ENCODE peak calls at places on chromosomes 6 and 20, in five cellular contexts. C is epithelial cell of esophagus; Y is NCI-H526 treated with DMSO at 0.1 percent for 48 hours; Z is right lobe of liver; F is stimulated activated CD8-positive, alpha-beta memory T cell treated with anti-CD3 and anti-CD28 coated beads, Interleukin-7, amount 100 ng/mL, for 48 hours. U is an unnamed sample.

GRCh38 chr6:149929422-149929821 is 6.5 kb upstream of the RAET1G start:
- DNase-seq in C (no peak), Z (no peak), F (no peak), Y (no peak), U (no peak)

GRCh38 chr6:107971181-107971580 is 13.2 kb upstream of the SEC63 start:
- DNase-seq in Y (no peak), F (no peak), Z (no peak), C (no peak), U (no peak)

GRCh38 chr20:56289652-56290051 is 41.1 kb downstream of the MC3R start:
- DNase-seq in Y (no peak), Z (no peak), C (peak; percentile 59), F (no peak), U (no peak)

GRCh38 chr6:12504325-12504966 is 212.1 kb upstream of the PHACTR1 start:
- DNase-seq in F (no peak), Z (no peak), Y (no peak), C (peak; percentile 57), U (no peak)

GRCh38 chr6:29726795-29727194 is 3.6 kb downstream of the HLA-F start:
- DNase-seq in C (no peak), Z (no peak), F (no peak), Y (no peak), U (no peak)

GRCh38 chr6:167949121-167949684 is 48.3 kb upstream of the KIF25 start:
- DNase-seq in Z (no peak), F (no peak), Y (no peak), C (no peak), U (no peak)

GRCh38 chr6:161482517-161482903 is 208.6 kb upstream of the AGPAT4 start:
- DNase-seq in Z (no peak), F (no peak), C (no peak), Y (no peak), U (no peak)

GRCh38 chr6:24666097-24666615 is 543 bp downstream of the TDP2 start:
- DNase-seq in Y (peak; percentile 77), Z (peak; percentile 75), C (peak; percentile 54), F (peak; percentile 4), U (no peak)

GRCh38 chr6:31785475-31785874 is 8.3 kb upstream of the VWA7 start:
- DNase-seq in F (no peak), Y (no peak), Z (peak; percentile 23), C (no peak), U (no peak)

GRCh38 chr6:157981395-157982296 is at the start of gene SYNJ2:
- DNase-seq in Y (peak; percentile 57), C (peak; percentile 86), Z (peak; percentile 92), F (peak; percentile 57), U (peak; percentile 50)

GRCh38 chr6:137867685-137868509 is 838 bp downstream of the TNFAIP3 start:
- DNase-seq in C (peak; percentile 36), F (no peak), Y (no peak), Z (peak; percentile 67), U (no peak)

GRCh38 chr20:36821964-36822437 is 48.4 kb upstream of the DSN1 start:
- DNase-seq in F (no peak), C (peak; percentile 43), Z (no peak), Y (no peak), U (peak; percentile 11)

GRCh38 chr20:34525709-34526416 is 9.6 kb downstream of the DYNLRB1 start:
- DNase-seq in Y (peak; percentile 19), C (peak; percentile 99), Z (no peak), F (no peak), U (peak; percentile 60)

GRCh38 chr6:77502966-77503365 is 39.7 kb upstream of the HTR1B start:
- DNase-seq in Z (no peak), F (no peak), Y (no peak), C (peak; percentile 96), U (no peak)

GRCh38 chr6:82616386-82617028 is 252.9 kb downstream of the TPBG start:
- DNase-seq in C (peak; percentile 7), Y (no peak), Z (no peak), F (no peak), U (no peak)

GRCh38 chr6:24720131-24720603 is 1.2 kb upstream of the C6orf62 start:
- DNase-seq in Y (no peak), C (peak; percentile 67), Z (peak; percentile 73), F (peak; percentile 64), U (no peak)

GRCh38 chr20:24694157-24694726 is 224.8 kb downstream of the SYNDIG1 start:
- DNase-seq in C (no peak), F (no peak), Z (no peak), Y (no peak), U (no peak)

GRCh38 chr6:166365806-166366205 is 16.9 kb downstream of the MPC1 start:
- DNase-seq in C (no peak), Z (no peak), F (no peak), Y (no peak), U (no peak)

GRCh38 chr20:50478162-50479036 is 31.8 kb upstream of the PTPN1 start:
- DNase-seq in Y (peak; percentile 19), F (peak; percentile 54), Z (peak; percentile 70), C (peak; percentile 70), U (no peak)

GRCh38 chr6:11830520-11830919 is 51.9 kb upstream of the ADTRP start:
- DNase-seq in C (no peak), F (no peak), Z (no peak), Y (no peak), U (no peak)

GRCh38 chr6:122775975-122776374 is 3.5 kb upstream of the FABP7 start:
- DNase-seq in Z (no peak), F (no peak), Y (no peak), C (no peak), U (no peak)

GRCh38 chr6:157223021-157223430 is 100.3 kb downstream of the TMEM242 start:
- DNase-seq in Y (no peak), Z (no peak), F (no peak), C (no peak), U (no peak)

GRCh38 chr6:170026272-170027110 is 264.4 kb downstream of the DLL1 start:
- DNase-seq in Z (no peak), C (peak; percentile 96), Y (peak; percentile 44), F (no peak), U (no peak)

GRCh38 chr6:25497383-25497782 is 154.6 kb upstream of the SCGN start:
- DNase-seq in Y (no peak), F (no peak), C (no peak), Z (no peak), U (no peak)

GRCh38 chr6:27502508-27503435 is 29.9 kb upstream of the ZNF184 start:
- DNase-seq in Y (peak; percentile 59), Z (no peak), C (peak; percentile 70), F (no peak), U (no peak)

GRCh38 chr6:152267967-152268845 is 369.0 kb downstream of the SYNE1 start:
- DNase-seq in F (no peak), C (peak; percentile 36), Y (peak; percentile 75), Z (no peak), U (no peak)

GRCh38 chr6:115613488-115613887 is 447.2 kb downstream of the FRK start:
- DNase-seq in Y (no peak), C (no peak), Z (no peak), F (no peak), U (no peak)

GRCh38 chr20:21512634-21513180 is 1.2 kb downstream of the NKX2-2 start:
- DNase-seq in F (no peak), C (no peak), Z (no peak), Y (no peak), U (peak; percentile 44)

U was measured in nucleus accumbens.